ENCODE peak calls at places on chromosome 9, in six cellular contexts. T is NCI-H69, Q is colonic mucosa, A is NAMALWA, U is 8988T, G is GM12865. N is an unnamed sample.

GRCh38 chr9:116644099-116644688 is 42.9 kb upstream of the TRIM32 start:
- DNase-seq in G (no peak), A (no peak), T (no peak), Q (no peak), U (no peak), N (no peak)

GRCh38 chr9:108035485-108035884 is 545.9 kb upstream of the KLF4 start:
- DNase-seq in A (no peak), G (no peak), T (no peak), Q (no peak), U (no peak), N (no peak)

GRCh38 chr9:93648836-93649235 is 72.5 kb downstream of the PHF2 start:
- DNase-seq in U (no peak), A (no peak), G (no peak), T (no peak), Q (no peak), N (no peak)

GRCh38 chr9:33170464-33171156 is 3.5 kb upstream of the B4GALT1 start:
- DNase-seq in T (peak; percentile 91), Q (peak; percentile 57), G (peak; percentile 51), U (no peak), A (peak; percentile 30), N (no peak)

GRCh38 chr9:935348-935965 is 41.0 kb upstream of the DMRT3 start:
- DNase-seq in Q (no peak), U (no peak), G (no peak), A (no peak), T (peak; percentile 80), N (no peak)

GRCh38 chr9:108913391-108913790 is 20.5 kb downstream of the ELP1 start:
- DNase-seq in T (no peak), G (no peak), Q (no peak), A (no peak), U (no peak), N (peak; percentile 71)

GRCh38 chr9:129604056-129604765 is 16.7 kb downstream of the C9orf50 start:
- DNase-seq in T (no peak), Q (no peak), G (no peak), A (no peak), U (no peak), N (no peak)

GRCh38 chr9:136996361-136997281 is at the start of gene CLIC3:
- DNase-seq in Q (peak; percentile 81), T (peak; percentile 74), A (peak; percentile 36), G (no peak), U (peak; percentile 82), N (no peak)

GRCh38 chr9:32677931-32678330 is 42.5 kb upstream of the TAF1L start:
- DNase-seq in T (no peak), Q (no peak), A (no peak), U (no peak), G (no peak), N (no peak)